ENCODE peak calls at places on chromosomes 7 and 10, in six cellular contexts. One of them, this sample, is unnamed.
A peak's percentile ranks its signal among the peaks of the same experiment; 100 is the strongest.

GRCh38 chr10:12915637-12916168 is 85.8 kb downstream of the CCDC3 start:
- DNase-seq in NCI-H1048: no peak
- DNase-seq in natural killer cell treated with Interleukin-12 subunit alpha and Interleukin-12 subunit beta and Interleukin-15 and Interleukin-18, amount 100 ng/mL, for 72 hours: no peak
- DNase-seq in hepatocyte: no peak
- DNase-seq in activated naive CD4-positive, alpha-beta T cell treated with Interleukin-2 at 50 U/mL for 16 hours: no peak
- DNase-seq in stimulated activated naive CD4-positive, alpha-beta T cell: no peak
- DNase-seq in this sample: no peak

GRCh38 chr10:49446031-49446430 is 50.1 kb upstream of the DRGX start:
- DNase-seq in NCI-H1048: no peak
- DNase-seq in natural killer cell treated with Interleukin-12 subunit alpha and Interleukin-12 subunit beta and Interleukin-15 and Interleukin-18, amount 100 ng/mL, for 72 hours: no peak
- DNase-seq in hepatocyte: no peak
- DNase-seq in activated naive CD4-positive, alpha-beta T cell treated with Interleukin-2 at 50 U/mL for 16 hours: no peak
- DNase-seq in stimulated activated naive CD4-positive, alpha-beta T cell: no peak
- DNase-seq in this sample: no peak

GRCh38 chr10:102452672-102453340 is 1.5 kb upstream of the C10orf95 start:
- DNase-seq in NCI-H1048: no peak
- DNase-seq in natural killer cell treated with Interleukin-12 subunit alpha and Interleukin-12 subunit beta and Interleukin-15 and Interleukin-18, amount 100 ng/mL, for 72 hours: peak; percentile 71
- DNase-seq in hepatocyte: peak; percentile 48
- DNase-seq in activated naive CD4-positive, alpha-beta T cell treated with Interleukin-2 at 50 U/mL for 16 hours: peak; percentile 75
- DNase-seq in stimulated activated naive CD4-positive, alpha-beta T cell: no peak
- DNase-seq in this sample: no peak

GRCh38 chr7:73342645-73343044 is 14.7 kb downstream of the FKBP6 start:
- DNase-seq in NCI-H1048: no peak
- DNase-seq in natural killer cell treated with Interleukin-12 subunit alpha and Interleukin-12 subunit beta and Interleukin-15 and Interleukin-18, amount 100 ng/mL, for 72 hours: no peak
- DNase-seq in hepatocyte: peak; percentile 73
- DNase-seq in activated naive CD4-positive, alpha-beta T cell treated with Interleukin-2 at 50 U/mL for 16 hours: no peak
- DNase-seq in stimulated activated naive CD4-positive, alpha-beta T cell: no peak
- DNase-seq in this sample: no peak

GRCh38 chr7:131016230-131016629 is 282.2 kb upstream of the KLF14 start:
- DNase-seq in NCI-H1048: no peak
- DNase-seq in natural killer cell treated with Interleukin-12 subunit alpha and Interleukin-12 subunit beta and Interleukin-15 and Interleukin-18, amount 100 ng/mL, for 72 hours: no peak
- DNase-seq in hepatocyte: no peak
- DNase-seq in activated naive CD4-positive, alpha-beta T cell treated with Interleukin-2 at 50 U/mL for 16 hours: no peak
- DNase-seq in stimulated activated naive CD4-positive, alpha-beta T cell: no peak
- DNase-seq in this sample: no peak

GRCh38 chr7:73708961-73709360 is 10.5 kb downstream of the STX1A start:
- DNase-seq in NCI-H1048: no peak
- DNase-seq in natural killer cell treated with Interleukin-12 subunit alpha and Interleukin-12 subunit beta and Interleukin-15 and Interleukin-18, amount 100 ng/mL, for 72 hours: no peak
- DNase-seq in hepatocyte: no peak
- DNase-seq in activated naive CD4-positive, alpha-beta T cell treated with Interleukin-2 at 50 U/mL for 16 hours: no peak
- DNase-seq in stimulated activated naive CD4-positive, alpha-beta T cell: no peak
- DNase-seq in this sample: no peak

GRCh38 chr7:75866497-75867389 is 12.1 kb upstream of the RHBDD2 start:
- DNase-seq in NCI-H1048: no peak
- DNase-seq in natural killer cell treated with Interleukin-12 subunit alpha and Interleukin-12 subunit beta and Interleukin-15 and Interleukin-18, amount 100 ng/mL, for 72 hours: peak; percentile 70
- DNase-seq in hepatocyte: peak; percentile 76
- DNase-seq in activated naive CD4-positive, alpha-beta T cell treated with Interleukin-2 at 50 U/mL for 16 hours: peak; percentile 47
- DNase-seq in stimulated activated naive CD4-positive, alpha-beta T cell: peak; percentile 22
- DNase-seq in this sample: no peak

GRCh38 chr10:115829501-115830215 is 443.3 kb downstream of the GFRA1 start:
- DNase-seq in NCI-H1048: no peak
- DNase-seq in natural killer cell treated with Interleukin-12 subunit alpha and Interleukin-12 subunit beta and Interleukin-15 and Interleukin-18, amount 100 ng/mL, for 72 hours: no peak
- DNase-seq in hepatocyte: peak; percentile 12
- DNase-seq in activated naive CD4-positive, alpha-beta T cell treated with Interleukin-2 at 50 U/mL for 16 hours: no peak
- DNase-seq in stimulated activated naive CD4-positive, alpha-beta T cell: no peak
- DNase-seq in this sample: no peak

GRCh38 chr7:28207486-28208158 is 27.0 kb upstream of the JAZF1 start:
- DNase-seq in NCI-H1048: no peak
- DNase-seq in natural killer cell treated with Interleukin-12 subunit alpha and Interleukin-12 subunit beta and Interleukin-15 and Interleukin-18, amount 100 ng/mL, for 72 hours: no peak
- DNase-seq in hepatocyte: no peak
- DNase-seq in activated naive CD4-positive, alpha-beta T cell treated with Interleukin-2 at 50 U/mL for 16 hours: no peak
- DNase-seq in stimulated activated naive CD4-positive, alpha-beta T cell: no peak
- DNase-seq in this sample: no peak

GRCh38 chr7:5424689-5425506 is 1.3 kb upstream of the TNRC18 start:
- DNase-seq in NCI-H1048: peak; percentile 14
- DNase-seq in natural killer cell treated with Interleukin-12 subunit alpha and Interleukin-12 subunit beta and Interleukin-15 and Interleukin-18, amount 100 ng/mL, for 72 hours: no peak
- DNase-seq in hepatocyte: peak; percentile 74
- DNase-seq in activated naive CD4-positive, alpha-beta T cell treated with Interleukin-2 at 50 U/mL for 16 hours: no peak
- DNase-seq in stimulated activated naive CD4-positive, alpha-beta T cell: no peak
- DNase-seq in this sample: no peak

GRCh38 chr7:101172005-101172853 is 6.9 kb upstream of the VGF start:
- DNase-seq in NCI-H1048: no peak
- DNase-seq in natural killer cell treated with Interleukin-12 subunit alpha and Interleukin-12 subunit beta and Interleukin-15 and Interleukin-18, amount 100 ng/mL, for 72 hours: no peak
- DNase-seq in hepatocyte: no peak
- DNase-seq in activated naive CD4-positive, alpha-beta T cell treated with Interleukin-2 at 50 U/mL for 16 hours: peak; percentile 5
- DNase-seq in stimulated activated naive CD4-positive, alpha-beta T cell: peak; percentile 8
- DNase-seq in this sample: no peak

GRCh38 chr7:35801392-35802101 is 690 bp downstream of the SEPTIN7 start:
- DNase-seq in NCI-H1048: no peak
- DNase-seq in natural killer cell treated with Interleukin-12 subunit alpha and Interleukin-12 subunit beta and Interleukin-15 and Interleukin-18, amount 100 ng/mL, for 72 hours: peak; percentile 90
- DNase-seq in hepatocyte: peak; percentile 80
- DNase-seq in activated naive CD4-positive, alpha-beta T cell treated with Interleukin-2 at 50 U/mL for 16 hours: peak; percentile 75
- DNase-seq in stimulated activated naive CD4-positive, alpha-beta T cell: peak; percentile 74
- DNase-seq in this sample: peak; percentile 92

GRCh38 chr10:128150045-128150493 is 23.8 kb upstream of the MKI67 start:
- DNase-seq in NCI-H1048: no peak
- DNase-seq in natural killer cell treated with Interleukin-12 subunit alpha and Interleukin-12 subunit beta and Interleukin-15 and Interleukin-18, amount 100 ng/mL, for 72 hours: peak; percentile 86
- DNase-seq in hepatocyte: peak; percentile 91
- DNase-seq in activated naive CD4-positive, alpha-beta T cell treated with Interleukin-2 at 50 U/mL for 16 hours: peak; percentile 79
- DNase-seq in stimulated activated naive CD4-positive, alpha-beta T cell: peak; percentile 74
- DNase-seq in this sample: peak; percentile 90

GRCh38 chr7:140621326-140622035 is 19.1 kb downstream of the DENND2A start:
- DNase-seq in NCI-H1048: no peak
- DNase-seq in natural killer cell treated with Interleukin-12 subunit alpha and Interleukin-12 subunit beta and Interleukin-15 and Interleukin-18, amount 100 ng/mL, for 72 hours: no peak
- DNase-seq in hepatocyte: no peak
- DNase-seq in activated naive CD4-positive, alpha-beta T cell treated with Interleukin-2 at 50 U/mL for 16 hours: no peak
- DNase-seq in stimulated activated naive CD4-positive, alpha-beta T cell: no peak
- DNase-seq in this sample: no peak

GRCh38 chr7:32658034-32658944 is 163.0 kb downstream of the AVL9 start:
- DNase-seq in NCI-H1048: no peak
- DNase-seq in natural killer cell treated with Interleukin-12 subunit alpha and Interleukin-12 subunit beta and Interleukin-15 and Interleukin-18, amount 100 ng/mL, for 72 hours: no peak
- DNase-seq in hepatocyte: no peak
- DNase-seq in activated naive CD4-positive, alpha-beta T cell treated with Interleukin-2 at 50 U/mL for 16 hours: no peak
- DNase-seq in stimulated activated naive CD4-positive, alpha-beta T cell: no peak
- DNase-seq in this sample: no peak

GRCh38 chr10:79322616-79323566 is 24.4 kb upstream of the PPIF start:
- DNase-seq in NCI-H1048: no peak
- DNase-seq in natural killer cell treated with Interleukin-12 subunit alpha and Interleukin-12 subunit beta and Interleukin-15 and Interleukin-18, amount 100 ng/mL, for 72 hours: peak; percentile 90
- DNase-seq in hepatocyte: no peak
- DNase-seq in activated naive CD4-positive, alpha-beta T cell treated with Interleukin-2 at 50 U/mL for 16 hours: peak; percentile 74
- DNase-seq in stimulated activated naive CD4-positive, alpha-beta T cell: peak; percentile 60
- DNase-seq in this sample: peak; percentile 82

GRCh38 chr10:104762793-104763192 is 121.7 kb downstream of the SORCS3 start:
- DNase-seq in NCI-H1048: no peak
- DNase-seq in natural killer cell treated with Interleukin-12 subunit alpha and Interleukin-12 subunit beta and Interleukin-15 and Interleukin-18, amount 100 ng/mL, for 72 hours: no peak
- DNase-seq in hepatocyte: no peak
- DNase-seq in activated naive CD4-positive, alpha-beta T cell treated with Interleukin-2 at 50 U/mL for 16 hours: no peak
- DNase-seq in stimulated activated naive CD4-positive, alpha-beta T cell: no peak
- DNase-seq in this sample: no peak

GRCh38 chr7:125391921-125392320 is 462.3 kb upstream of the POT1 start:
- DNase-seq in NCI-H1048: no peak
- DNase-seq in natural killer cell treated with Interleukin-12 subunit alpha and Interleukin-12 subunit beta and Interleukin-15 and Interleukin-18, amount 100 ng/mL, for 72 hours: no peak
- DNase-seq in hepatocyte: peak; percentile 25
- DNase-seq in activated naive CD4-positive, alpha-beta T cell treated with Interleukin-2 at 50 U/mL for 16 hours: no peak
- DNase-seq in stimulated activated naive CD4-positive, alpha-beta T cell: no peak
- DNase-seq in this sample: no peak

GRCh38 chr10:9379183-9379582 is 1324.7 kb downstream of the GATA3 start:
- DNase-seq in NCI-H1048: no peak
- DNase-seq in natural killer cell treated with Interleukin-12 subunit alpha and Interleukin-12 subunit beta and Interleukin-15 and Interleukin-18, amount 100 ng/mL, for 72 hours: no peak
- DNase-seq in hepatocyte: no peak
- DNase-seq in activated naive CD4-positive, alpha-beta T cell treated with Interleukin-2 at 50 U/mL for 16 hours: no peak
- DNase-seq in stimulated activated naive CD4-positive, alpha-beta T cell: no peak
- DNase-seq in this sample: no peak

GRCh38 chr10:111277685-111278084 is 200.9 kb downstream of the ADRA2A start:
- DNase-seq in NCI-H1048: no peak
- DNase-seq in natural killer cell treated with Interleukin-12 subunit alpha and Interleukin-12 subunit beta and Interleukin-15 and Interleukin-18, amount 100 ng/mL, for 72 hours: no peak
- DNase-seq in hepatocyte: no peak
- DNase-seq in activated naive CD4-positive, alpha-beta T cell treated with Interleukin-2 at 50 U/mL for 16 hours: no peak
- DNase-seq in stimulated activated naive CD4-positive, alpha-beta T cell: no peak
- DNase-seq in this sample: no peak

GRCh38 chr7:158560386-158560785 is 27.2 kb downstream of the PTPRN2 start:
- DNase-seq in NCI-H1048: no peak
- DNase-seq in natural killer cell treated with Interleukin-12 subunit alpha and Interleukin-12 subunit beta and Interleukin-15 and Interleukin-18, amount 100 ng/mL, for 72 hours: peak; percentile 58
- DNase-seq in hepatocyte: no peak
- DNase-seq in activated naive CD4-positive, alpha-beta T cell treated with Interleukin-2 at 50 U/mL for 16 hours: no peak
- DNase-seq in stimulated activated naive CD4-positive, alpha-beta T cell: no peak
- DNase-seq in this sample: peak; percentile 77

GRCh38 chr10:61621538-61622150 is 41.1 kb upstream of the CABCOCO1 start:
- DNase-seq in NCI-H1048: no peak
- DNase-seq in natural killer cell treated with Interleukin-12 subunit alpha and Interleukin-12 subunit beta and Interleukin-15 and Interleukin-18, amount 100 ng/mL, for 72 hours: no peak
- DNase-seq in hepatocyte: no peak
- DNase-seq in activated naive CD4-positive, alpha-beta T cell treated with Interleukin-2 at 50 U/mL for 16 hours: no peak
- DNase-seq in stimulated activated naive CD4-positive, alpha-beta T cell: no peak
- DNase-seq in this sample: no peak

GRCh38 chr7:28355553-28356319 is 56.6 kb upstream of the CREB5 start:
- DNase-seq in NCI-H1048: no peak
- DNase-seq in natural killer cell treated with Interleukin-12 subunit alpha and Interleukin-12 subunit beta and Interleukin-15 and Interleukin-18, amount 100 ng/mL, for 72 hours: no peak
- DNase-seq in hepatocyte: peak; percentile 35
- DNase-seq in activated naive CD4-positive, alpha-beta T cell treated with Interleukin-2 at 50 U/mL for 16 hours: no peak
- DNase-seq in stimulated activated naive CD4-positive, alpha-beta T cell: no peak
- DNase-seq in this sample: no peak

GRCh38 chr10:132311338-132311939 is 3.7 kb upstream of the STK32C start:
- DNase-seq in NCI-H1048: no peak
- DNase-seq in natural killer cell treated with Interleukin-12 subunit alpha and Interleukin-12 subunit beta and Interleukin-15 and Interleukin-18, amount 100 ng/mL, for 72 hours: no peak
- DNase-seq in hepatocyte: peak; percentile 70
- DNase-seq in activated naive CD4-positive, alpha-beta T cell treated with Interleukin-2 at 50 U/mL for 16 hours: no peak
- DNase-seq in stimulated activated naive CD4-positive, alpha-beta T cell: no peak
- DNase-seq in this sample: peak; percentile 64

GRCh38 chr7:18045171-18045570 is 17.5 kb upstream of the PRPS1L1 start:
- DNase-seq in NCI-H1048: no peak
- DNase-seq in natural killer cell treated with Interleukin-12 subunit alpha and Interleukin-12 subunit beta and Interleukin-15 and Interleukin-18, amount 100 ng/mL, for 72 hours: no peak
- DNase-seq in hepatocyte: no peak
- DNase-seq in activated naive CD4-positive, alpha-beta T cell treated with Interleukin-2 at 50 U/mL for 16 hours: no peak
- DNase-seq in stimulated activated naive CD4-positive, alpha-beta T cell: no peak
- DNase-seq in this sample: no peak

GRCh38 chr10:70145666-70146488 is 623 bp downstream of the TYSND1 start:
- DNase-seq in NCI-H1048: peak; percentile 13
- DNase-seq in natural killer cell treated with Interleukin-12 subunit alpha and Interleukin-12 subunit beta and Interleukin-15 and Interleukin-18, amount 100 ng/mL, for 72 hours: peak; percentile 87
- DNase-seq in hepatocyte: peak; percentile 82
- DNase-seq in activated naive CD4-positive, alpha-beta T cell treated with Interleukin-2 at 50 U/mL for 16 hours: peak; percentile 77
- DNase-seq in stimulated activated naive CD4-positive, alpha-beta T cell: peak; percentile 66
- DNase-seq in this sample: no peak

GRCh38 chr7:26910221-26910620 is 45.8 kb upstream of the SKAP2 start:
- DNase-seq in NCI-H1048: no peak
- DNase-seq in natural killer cell treated with Interleukin-12 subunit alpha and Interleukin-12 subunit beta and Interleukin-15 and Interleukin-18, amount 100 ng/mL, for 72 hours: no peak
- DNase-seq in hepatocyte: no peak
- DNase-seq in activated naive CD4-positive, alpha-beta T cell treated with Interleukin-2 at 50 U/mL for 16 hours: no peak
- DNase-seq in stimulated activated naive CD4-positive, alpha-beta T cell: no peak
- DNase-seq in this sample: no peak

GRCh38 chr10:78053201-78053868 is 19.7 kb downstream of the RPS24 start:
- DNase-seq in NCI-H1048: no peak
- DNase-seq in natural killer cell treated with Interleukin-12 subunit alpha and Interleukin-12 subunit beta and Interleukin-15 and Interleukin-18, amount 100 ng/mL, for 72 hours: no peak
- DNase-seq in hepatocyte: no peak
- DNase-seq in activated naive CD4-positive, alpha-beta T cell treated with Interleukin-2 at 50 U/mL for 16 hours: no peak
- DNase-seq in stimulated activated naive CD4-positive, alpha-beta T cell: no peak
- DNase-seq in this sample: no peak

GRCh38 chr7:3399858-3400257 is 98.8 kb downstream of the SDK1 start:
- DNase-seq in NCI-H1048: no peak
- DNase-seq in natural killer cell treated with Interleukin-12 subunit alpha and Interleukin-12 subunit beta and Interleukin-15 and Interleukin-18, amount 100 ng/mL, for 72 hours: no peak
- DNase-seq in hepatocyte: peak; percentile 22
- DNase-seq in activated naive CD4-positive, alpha-beta T cell treated with Interleukin-2 at 50 U/mL for 16 hours: no peak
- DNase-seq in stimulated activated naive CD4-positive, alpha-beta T cell: no peak
- DNase-seq in this sample: no peak

GRCh38 chr10:7881119-7881518 is 62.8 kb downstream of the TAF3 start:
- DNase-seq in NCI-H1048: no peak
- DNase-seq in natural killer cell treated with Interleukin-12 subunit alpha and Interleukin-12 subunit beta and Interleukin-15 and Interleukin-18, amount 100 ng/mL, for 72 hours: no peak
- DNase-seq in hepatocyte: no peak
- DNase-seq in activated naive CD4-positive, alpha-beta T cell treated with Interleukin-2 at 50 U/mL for 16 hours: no peak
- DNase-seq in stimulated activated naive CD4-positive, alpha-beta T cell: no peak
- DNase-seq in this sample: no peak

GRCh38 chr7:158824028-158824427 is 5.3 kb downstream of the ESYT2 start:
- DNase-seq in NCI-H1048: no peak
- DNase-seq in natural killer cell treated with Interleukin-12 subunit alpha and Interleukin-12 subunit beta and Interleukin-15 and Interleukin-18, amount 100 ng/mL, for 72 hours: peak; percentile 86
- DNase-seq in hepatocyte: no peak
- DNase-seq in activated naive CD4-positive, alpha-beta T cell treated with Interleukin-2 at 50 U/mL for 16 hours: peak; percentile 66
- DNase-seq in stimulated activated naive CD4-positive, alpha-beta T cell: peak; percentile 29
- DNase-seq in this sample: no peak

GRCh38 chr10:102776779-102777417 is 33.1 kb downstream of the WBP1L start:
- DNase-seq in NCI-H1048: no peak
- DNase-seq in natural killer cell treated with Interleukin-12 subunit alpha and Interleukin-12 subunit beta and Interleukin-15 and Interleukin-18, amount 100 ng/mL, for 72 hours: no peak
- DNase-seq in hepatocyte: peak; percentile 90
- DNase-seq in activated naive CD4-positive, alpha-beta T cell treated with Interleukin-2 at 50 U/mL for 16 hours: no peak
- DNase-seq in stimulated activated naive CD4-positive, alpha-beta T cell: no peak
- DNase-seq in this sample: no peak

GRCh38 chr7:485188-486081 is 34.2 kb downstream of the PDGFA start:
- DNase-seq in NCI-H1048: no peak
- DNase-seq in natural killer cell treated with Interleukin-12 subunit alpha and Interleukin-12 subunit beta and Interleukin-15 and Interleukin-18, amount 100 ng/mL, for 72 hours: peak; percentile 42
- DNase-seq in hepatocyte: no peak
- DNase-seq in activated naive CD4-positive, alpha-beta T cell treated with Interleukin-2 at 50 U/mL for 16 hours: no peak
- DNase-seq in stimulated activated naive CD4-positive, alpha-beta T cell: no peak
- DNase-seq in this sample: peak; percentile 87

This sample was measured in chondrocyte.